ENCODE peak calls at places on chromosome 13, in five cellular contexts. One of them, this sample, is unnamed.

GRCh38 chr13:24692541-24692940 is 12.3 kb downstream of the ATP12A start:
- DNase-seq in ovary: no peak
- DNase-seq in CD8-positive, alpha-beta T cell: no peak
- DNase-seq in activated naive CD8-positive, alpha-beta T cell treated with anti-CD3 and anti-CD28 coated beads, Interleukin-2, amount 50 U/mL, for 24 hours: no peak
- DNase-seq in activated CD4-positive, alpha-beta T cell treated with anti-CD3 and anti-CD28 coated beads, Interleukin-2, amount 10 ng/mL, durations not matched to agents 7 days and 5 days: no peak
- DNase-seq in this sample: no peak

GRCh38 chr13:93039131-93039530 is 187.5 kb upstream of the GPC6 start:
- DNase-seq in activated naive CD8-positive, alpha-beta T cell treated with anti-CD3 and anti-CD28 coated beads, Interleukin-2, amount 50 U/mL, for 24 hours: no peak
- DNase-seq in CD8-positive, alpha-beta T cell: no peak
- DNase-seq in ovary: no peak
- DNase-seq in activated CD4-positive, alpha-beta T cell treated with anti-CD3 and anti-CD28 coated beads, Interleukin-2, amount 10 ng/mL, durations not matched to agents 7 days and 5 days: no peak
- DNase-seq in this sample: no peak

GRCh38 chr13:45691667-45692066 is 10.5 kb upstream of the CBY2 start:
- DNase-seq in ovary: no peak
- DNase-seq in activated naive CD8-positive, alpha-beta T cell treated with anti-CD3 and anti-CD28 coated beads, Interleukin-2, amount 50 U/mL, for 24 hours: no peak
- DNase-seq in CD8-positive, alpha-beta T cell: no peak
- DNase-seq in activated CD4-positive, alpha-beta T cell treated with anti-CD3 and anti-CD28 coated beads, Interleukin-2, amount 10 ng/mL, durations not matched to agents 7 days and 5 days: no peak
- DNase-seq in this sample: no peak

GRCh38 chr13:112722433-112723250 is 32.8 kb downstream of the ATP11A start:
- DNase-seq in CD8-positive, alpha-beta T cell: no peak
- DNase-seq in activated naive CD8-positive, alpha-beta T cell treated with anti-CD3 and anti-CD28 coated beads, Interleukin-2, amount 50 U/mL, for 24 hours: no peak
- DNase-seq in ovary: peak; percentile 74
- DNase-seq in activated CD4-positive, alpha-beta T cell treated with anti-CD3 and anti-CD28 coated beads, Interleukin-2, amount 10 ng/mL, durations not matched to agents 7 days and 5 days: no peak
- DNase-seq in this sample: no peak

GRCh38 chr13:113209336-113209879 is at the start of gene CUL4A:
- DNase-seq in activated CD4-positive, alpha-beta T cell treated with anti-CD3 and anti-CD28 coated beads, Interleukin-2, amount 10 ng/mL, durations not matched to agents 7 days and 5 days: peak; percentile 73
- DNase-seq in CD8-positive, alpha-beta T cell: peak; percentile 68
- DNase-seq in activated naive CD8-positive, alpha-beta T cell treated with anti-CD3 and anti-CD28 coated beads, Interleukin-2, amount 50 U/mL, for 24 hours: peak; percentile 81
- DNase-seq in ovary: peak; percentile 83
- DNase-seq in this sample: peak; percentile 79

GRCh38 chr13:95457294-95457693 is 95.2 kb upstream of the CLDN10 start:
- DNase-seq in activated CD4-positive, alpha-beta T cell treated with anti-CD3 and anti-CD28 coated beads, Interleukin-2, amount 10 ng/mL, durations not matched to agents 7 days and 5 days: no peak
- DNase-seq in ovary: no peak
- DNase-seq in CD8-positive, alpha-beta T cell: no peak
- DNase-seq in activated naive CD8-positive, alpha-beta T cell treated with anti-CD3 and anti-CD28 coated beads, Interleukin-2, amount 50 U/mL, for 24 hours: no peak
- DNase-seq in this sample: no peak

GRCh38 chr13:24709186-24709913 is 29.1 kb downstream of the ATP12A start:
- DNase-seq in ovary: no peak
- DNase-seq in CD8-positive, alpha-beta T cell: peak; percentile 62
- DNase-seq in activated naive CD8-positive, alpha-beta T cell treated with anti-CD3 and anti-CD28 coated beads, Interleukin-2, amount 50 U/mL, for 24 hours: peak; percentile 64
- DNase-seq in activated CD4-positive, alpha-beta T cell treated with anti-CD3 and anti-CD28 coated beads, Interleukin-2, amount 10 ng/mL, durations not matched to agents 7 days and 5 days: peak; percentile 81
- DNase-seq in this sample: peak; percentile 9

GRCh38 chr13:98055623-98056022 is 87.3 kb upstream of the FARP1 start:
- DNase-seq in activated CD4-positive, alpha-beta T cell treated with anti-CD3 and anti-CD28 coated beads, Interleukin-2, amount 10 ng/mL, durations not matched to agents 7 days and 5 days: no peak
- DNase-seq in activated naive CD8-positive, alpha-beta T cell treated with anti-CD3 and anti-CD28 coated beads, Interleukin-2, amount 50 U/mL, for 24 hours: no peak
- DNase-seq in ovary: no peak
- DNase-seq in CD8-positive, alpha-beta T cell: no peak
- DNase-seq in this sample: no peak

GRCh38 chr13:40589285-40590109 is 76.9 kb downstream of the FOXO1 start:
- DNase-seq in CD8-positive, alpha-beta T cell: no peak
- DNase-seq in activated naive CD8-positive, alpha-beta T cell treated with anti-CD3 and anti-CD28 coated beads, Interleukin-2, amount 50 U/mL, for 24 hours: no peak
- DNase-seq in activated CD4-positive, alpha-beta T cell treated with anti-CD3 and anti-CD28 coated beads, Interleukin-2, amount 10 ng/mL, durations not matched to agents 7 days and 5 days: no peak
- DNase-seq in ovary: no peak
- DNase-seq in this sample: no peak

GRCh38 chr13:23921451-23921888 is 24.2 kb upstream of the C1QTNF9B start:
- DNase-seq in activated naive CD8-positive, alpha-beta T cell treated with anti-CD3 and anti-CD28 coated beads, Interleukin-2, amount 50 U/mL, for 24 hours: no peak
- DNase-seq in CD8-positive, alpha-beta T cell: no peak
- DNase-seq in activated CD4-positive, alpha-beta T cell treated with anti-CD3 and anti-CD28 coated beads, Interleukin-2, amount 10 ng/mL, durations not matched to agents 7 days and 5 days: peak; percentile 51
- DNase-seq in ovary: no peak
- DNase-seq in this sample: peak; percentile 21

GRCh38 chr13:50910483-50910805 is 853 bp downstream of the RNASEH2B start:
- DNase-seq in activated CD4-positive, alpha-beta T cell treated with anti-CD3 and anti-CD28 coated beads, Interleukin-2, amount 10 ng/mL, durations not matched to agents 7 days and 5 days: no peak
- DNase-seq in CD8-positive, alpha-beta T cell: no peak
- DNase-seq in activated naive CD8-positive, alpha-beta T cell treated with anti-CD3 and anti-CD28 coated beads, Interleukin-2, amount 50 U/mL, for 24 hours: no peak
- DNase-seq in ovary: no peak
- DNase-seq in this sample: no peak

GRCh38 chr13:86563308-86563707 is 764.1 kb upstream of the SLITRK6 start:
- DNase-seq in activated CD4-positive, alpha-beta T cell treated with anti-CD3 and anti-CD28 coated beads, Interleukin-2, amount 10 ng/mL, durations not matched to agents 7 days and 5 days: no peak
- DNase-seq in ovary: no peak
- DNase-seq in activated naive CD8-positive, alpha-beta T cell treated with anti-CD3 and anti-CD28 coated beads, Interleukin-2, amount 50 U/mL, for 24 hours: no peak
- DNase-seq in CD8-positive, alpha-beta T cell: no peak
- DNase-seq in this sample: no peak

GRCh38 chr13:111947876-111948275 is 119.1 kb upstream of the SOX1 start:
- DNase-seq in activated naive CD8-positive, alpha-beta T cell treated with anti-CD3 and anti-CD28 coated beads, Interleukin-2, amount 50 U/mL, for 24 hours: no peak
- DNase-seq in activated CD4-positive, alpha-beta T cell treated with anti-CD3 and anti-CD28 coated beads, Interleukin-2, amount 10 ng/mL, durations not matched to agents 7 days and 5 days: no peak
- DNase-seq in ovary: no peak
- DNase-seq in CD8-positive, alpha-beta T cell: no peak
- DNase-seq in this sample: no peak

GRCh38 chr13:38496956-38497355 is 147.3 kb downstream of the UFM1 start:
- DNase-seq in ovary: no peak
- DNase-seq in activated naive CD8-positive, alpha-beta T cell treated with anti-CD3 and anti-CD28 coated beads, Interleukin-2, amount 50 U/mL, for 24 hours: no peak
- DNase-seq in activated CD4-positive, alpha-beta T cell treated with anti-CD3 and anti-CD28 coated beads, Interleukin-2, amount 10 ng/mL, durations not matched to agents 7 days and 5 days: no peak
- DNase-seq in CD8-positive, alpha-beta T cell: no peak
- DNase-seq in this sample: no peak

GRCh38 chr13:30564489-30564888 is 53.2 kb upstream of the USPL1 start:
- DNase-seq in activated CD4-positive, alpha-beta T cell treated with anti-CD3 and anti-CD28 coated beads, Interleukin-2, amount 10 ng/mL, durations not matched to agents 7 days and 5 days: no peak
- DNase-seq in CD8-positive, alpha-beta T cell: no peak
- DNase-seq in activated naive CD8-positive, alpha-beta T cell treated with anti-CD3 and anti-CD28 coated beads, Interleukin-2, amount 50 U/mL, for 24 hours: no peak
- DNase-seq in ovary: no peak
- DNase-seq in this sample: no peak

GRCh38 chr13:37656247-37656940 is 57.8 kb upstream of the POSTN start:
- DNase-seq in activated naive CD8-positive, alpha-beta T cell treated with anti-CD3 and anti-CD28 coated beads, Interleukin-2, amount 50 U/mL, for 24 hours: no peak
- DNase-seq in CD8-positive, alpha-beta T cell: no peak
- DNase-seq in ovary: no peak
- DNase-seq in activated CD4-positive, alpha-beta T cell treated with anti-CD3 and anti-CD28 coated beads, Interleukin-2, amount 10 ng/mL, durations not matched to agents 7 days and 5 days: no peak
- DNase-seq in this sample: no peak

GRCh38 chr13:73702419-73703071 is 431.7 kb downstream of the KLF12 start:
- DNase-seq in CD8-positive, alpha-beta T cell: peak; percentile 51
- DNase-seq in ovary: no peak
- DNase-seq in activated CD4-positive, alpha-beta T cell treated with anti-CD3 and anti-CD28 coated beads, Interleukin-2, amount 10 ng/mL, durations not matched to agents 7 days and 5 days: peak; percentile 72
- DNase-seq in activated naive CD8-positive, alpha-beta T cell treated with anti-CD3 and anti-CD28 coated beads, Interleukin-2, amount 50 U/mL, for 24 hours: peak; percentile 15
- DNase-seq in this sample: peak; percentile 80

GRCh38 chr13:31007392-31007791 is 74.9 kb downstream of the TEX26 start:
- DNase-seq in activated naive CD8-positive, alpha-beta T cell treated with anti-CD3 and anti-CD28 coated beads, Interleukin-2, amount 50 U/mL, for 24 hours: no peak
- DNase-seq in CD8-positive, alpha-beta T cell: no peak
- DNase-seq in activated CD4-positive, alpha-beta T cell treated with anti-CD3 and anti-CD28 coated beads, Interleukin-2, amount 10 ng/mL, durations not matched to agents 7 days and 5 days: no peak
- DNase-seq in ovary: no peak
- DNase-seq in this sample: no peak

GRCh38 chr13:106109391-106109791 is 426.1 kb downstream of the EFNB2 start:
- DNase-seq in activated CD4-positive, alpha-beta T cell treated with anti-CD3 and anti-CD28 coated beads, Interleukin-2, amount 10 ng/mL, durations not matched to agents 7 days and 5 days: no peak
- DNase-seq in CD8-positive, alpha-beta T cell: no peak
- DNase-seq in activated naive CD8-positive, alpha-beta T cell treated with anti-CD3 and anti-CD28 coated beads, Interleukin-2, amount 50 U/mL, for 24 hours: no peak
- DNase-seq in ovary: no peak
- DNase-seq in this sample: no peak

GRCh38 chr13:42065414-42065813 is 17.0 kb downstream of the DGKH start:
- DNase-seq in CD8-positive, alpha-beta T cell: no peak
- DNase-seq in activated CD4-positive, alpha-beta T cell treated with anti-CD3 and anti-CD28 coated beads, Interleukin-2, amount 10 ng/mL, durations not matched to agents 7 days and 5 days: no peak
- DNase-seq in activated naive CD8-positive, alpha-beta T cell treated with anti-CD3 and anti-CD28 coated beads, Interleukin-2, amount 50 U/mL, for 24 hours: no peak
- DNase-seq in ovary: no peak
- DNase-seq in this sample: no peak

GRCh38 chr13:73054712-73055111 is 4.1 kb upstream of the KLF5 start:
- DNase-seq in CD8-positive, alpha-beta T cell: no peak
- DNase-seq in activated naive CD8-positive, alpha-beta T cell treated with anti-CD3 and anti-CD28 coated beads, Interleukin-2, amount 50 U/mL, for 24 hours: no peak
- DNase-seq in activated CD4-positive, alpha-beta T cell treated with anti-CD3 and anti-CD28 coated beads, Interleukin-2, amount 10 ng/mL, durations not matched to agents 7 days and 5 days: no peak
- DNase-seq in ovary: no peak
- DNase-seq in this sample: no peak

GRCh38 chr13:108656742-108657141 is 27.3 kb downstream of the MYO16 start:
- DNase-seq in ovary: no peak
- DNase-seq in activated naive CD8-positive, alpha-beta T cell treated with anti-CD3 and anti-CD28 coated beads, Interleukin-2, amount 50 U/mL, for 24 hours: no peak
- DNase-seq in CD8-positive, alpha-beta T cell: no peak
- DNase-seq in activated CD4-positive, alpha-beta T cell treated with anti-CD3 and anti-CD28 coated beads, Interleukin-2, amount 10 ng/mL, durations not matched to agents 7 days and 5 days: no peak
- DNase-seq in this sample: no peak

GRCh38 chr13:59326717-59327116 is 837.0 kb downstream of the DIAPH3 start:
- DNase-seq in activated naive CD8-positive, alpha-beta T cell treated with anti-CD3 and anti-CD28 coated beads, Interleukin-2, amount 50 U/mL, for 24 hours: no peak
- DNase-seq in ovary: no peak
- DNase-seq in activated CD4-positive, alpha-beta T cell treated with anti-CD3 and anti-CD28 coated beads, Interleukin-2, amount 10 ng/mL, durations not matched to agents 7 days and 5 days: no peak
- DNase-seq in CD8-positive, alpha-beta T cell: no peak
- DNase-seq in this sample: no peak

GRCh38 chr13:30744056-30744684 is 8.8 kb downstream of the ALOX5AP start:
- DNase-seq in CD8-positive, alpha-beta T cell: peak; percentile 88
- DNase-seq in activated naive CD8-positive, alpha-beta T cell treated with anti-CD3 and anti-CD28 coated beads, Interleukin-2, amount 50 U/mL, for 24 hours: peak; percentile 79
- DNase-seq in ovary: no peak
- DNase-seq in activated CD4-positive, alpha-beta T cell treated with anti-CD3 and anti-CD28 coated beads, Interleukin-2, amount 10 ng/mL, durations not matched to agents 7 days and 5 days: peak; percentile 91
- DNase-seq in this sample: no peak

GRCh38 chr13:111060237-111060919 is 54.7 kb upstream of the ARHGEF7 start:
- DNase-seq in ovary: no peak
- DNase-seq in CD8-positive, alpha-beta T cell: no peak
- DNase-seq in activated naive CD8-positive, alpha-beta T cell treated with anti-CD3 and anti-CD28 coated beads, Interleukin-2, amount 50 U/mL, for 24 hours: no peak
- DNase-seq in activated CD4-positive, alpha-beta T cell treated with anti-CD3 and anti-CD28 coated beads, Interleukin-2, amount 10 ng/mL, durations not matched to agents 7 days and 5 days: no peak
- DNase-seq in this sample: no peak

GRCh38 chr13:21576424-21576823 is 27.5 kb downstream of the MICU2 start:
- DNase-seq in ovary: no peak
- DNase-seq in activated naive CD8-positive, alpha-beta T cell treated with anti-CD3 and anti-CD28 coated beads, Interleukin-2, amount 50 U/mL, for 24 hours: no peak
- DNase-seq in CD8-positive, alpha-beta T cell: no peak
- DNase-seq in activated CD4-positive, alpha-beta T cell treated with anti-CD3 and anti-CD28 coated beads, Interleukin-2, amount 10 ng/mL, durations not matched to agents 7 days and 5 days: no peak
- DNase-seq in this sample: no peak

GRCh38 chr13:49353908-49354307 is 90.0 kb downstream of the CAB39L start:
- DNase-seq in ovary: no peak
- DNase-seq in CD8-positive, alpha-beta T cell: no peak
- DNase-seq in activated naive CD8-positive, alpha-beta T cell treated with anti-CD3 and anti-CD28 coated beads, Interleukin-2, amount 50 U/mL, for 24 hours: no peak
- DNase-seq in activated CD4-positive, alpha-beta T cell treated with anti-CD3 and anti-CD28 coated beads, Interleukin-2, amount 10 ng/mL, durations not matched to agents 7 days and 5 days: no peak
- DNase-seq in this sample: no peak

GRCh38 chr13:21341637-21342422 is 117.3 kb downstream of the ZDHHC20 start:
- DNase-seq in activated naive CD8-positive, alpha-beta T cell treated with anti-CD3 and anti-CD28 coated beads, Interleukin-2, amount 50 U/mL, for 24 hours: no peak
- DNase-seq in ovary: no peak
- DNase-seq in activated CD4-positive, alpha-beta T cell treated with anti-CD3 and anti-CD28 coated beads, Interleukin-2, amount 10 ng/mL, durations not matched to agents 7 days and 5 days: no peak
- DNase-seq in CD8-positive, alpha-beta T cell: no peak
- DNase-seq in this sample: no peak

GRCh38 chr13:107480130-107480529 is 735.2 kb downstream of the LIG4 start:
- DNase-seq in activated CD4-positive, alpha-beta T cell treated with anti-CD3 and anti-CD28 coated beads, Interleukin-2, amount 10 ng/mL, durations not matched to agents 7 days and 5 days: no peak
- DNase-seq in CD8-positive, alpha-beta T cell: no peak
- DNase-seq in ovary: no peak
- DNase-seq in activated naive CD8-positive, alpha-beta T cell treated with anti-CD3 and anti-CD28 coated beads, Interleukin-2, amount 50 U/mL, for 24 hours: no peak
- DNase-seq in this sample: no peak